ENCODE peak calls at places on chromosomes 7 and 10, in four cellular contexts. G is Peyer's patch, Z is AG09309, U is mesothelial cell of epicardium. E is an unnamed sample.

GRCh38 chr10:77512219-77512578 is 125.4 kb downstream of the KCNMA1 start:
- DNase-seq in Z (no peak), G (no peak), U (no peak), E (no peak)

GRCh38 chr7:80335473-80336232 is 176.2 kb downstream of the GNAT3 start:
- DNase-seq in U (no peak), G (peak; percentile 66), Z (no peak), E (no peak)

GRCh38 chr10:8065651-8066050 is 11.2 kb downstream of the GATA3 start:
- DNase-seq in Z (no peak), U (no peak), G (no peak), E (no peak)

GRCh38 chr10:1620803-1621202 is 116.5 kb downstream of the ADARB2 start:
- DNase-seq in G (no peak), Z (no peak), U (no peak), E (no peak)

GRCh38 chr7:98548981-98549380 is 68.1 kb upstream of the NPTX2 start:
- DNase-seq in G (no peak), U (no peak), Z (no peak), E (no peak)

GRCh38 chr10:132257271-132257670 is 50.5 kb downstream of the STK32C start:
- DNase-seq in G (no peak), U (no peak), Z (no peak), E (no peak)

GRCh38 chr7:77698042-77698625 is 1.9 kb downstream of the RSBN1L start:
- DNase-seq in G (no peak), U (no peak), Z (no peak), E (no peak)

GRCh38 chr7:66871076-66871475 is 49.9 kb upstream of the TMEM248 start:
- DNase-seq in Z (no peak), U (no peak), G (no peak), E (no peak)

GRCh38 chr10:5948999-5949759 is 28.2 kb downstream of the IL15RA start:
- DNase-seq in Z (no peak), G (peak; percentile 77), U (no peak), E (peak; percentile 38)

GRCh38 chr7:142568430-142569097 is 180.7 kb upstream of the PRSS1 start:
- DNase-seq in U (no peak), Z (peak; percentile 42), G (no peak), E (no peak)

GRCh38 chr7:134625571-134625970 is 21.1 kb upstream of the BPGM start:
- DNase-seq in U (no peak), Z (no peak), G (no peak), E (no peak)

GRCh38 chr7:116305485-116306408 is 95.4 kb downstream of the TES start:
- DNase-seq in U (no peak), Z (no peak), G (no peak), E (no peak)

GRCh38 chr10:14798631-14799030 is 23.9 kb upstream of the FAM107B start:
- DNase-seq in G (no peak), Z (no peak), U (no peak), E (no peak)

GRCh38 chr10:18400201-18400910 is 251.0 kb downstream of the NSUN6 start:
- DNase-seq in U (no peak), Z (no peak), G (peak; percentile 88), E (peak; percentile 6)

GRCh38 chr10:102312683-102313082 is 67.4 kb downstream of the GBF1 start:
- DNase-seq in U (no peak), Z (no peak), G (no peak), E (no peak)

GRCh38 chr7:48512892-48513291 is 341.6 kb downstream of the ABCA13 start:
- DNase-seq in U (no peak), Z (no peak), G (no peak), E (no peak)

DNA sequence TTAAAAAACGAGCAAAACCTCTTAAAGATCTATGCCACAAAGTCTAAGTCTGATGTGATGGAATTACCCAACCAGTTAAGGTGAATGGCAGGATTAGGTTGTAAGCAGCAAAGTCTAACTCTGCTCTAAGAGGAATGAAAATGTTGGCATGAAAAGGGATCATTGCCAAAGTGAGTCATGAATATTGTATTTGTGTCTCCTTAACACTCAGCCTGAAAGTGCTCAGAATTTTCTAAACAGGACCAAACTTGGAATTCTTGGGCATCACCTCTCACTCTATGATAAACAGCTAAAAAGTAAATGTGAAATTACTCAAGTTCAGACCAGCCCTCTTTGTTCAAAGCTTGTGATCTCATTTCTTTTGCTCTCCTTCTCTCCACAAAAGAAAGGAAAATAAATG is 27.0 kb downstream of the PPP1R3A start:
- DNase-seq in G (no peak), Z (peak; percentile 37), U (no peak), E (no peak)
- TF ChIP-seq CTCF in G (no peak), Z (no peak), U (no peak), E (no peak)

GRCh38 chr10:96043157-96043894 is at the start of gene CCNJ:
- DNase-seq in U (peak; percentile 77), Z (peak; percentile 47), G (peak; percentile 95), E (peak; percentile 79)
- TF ChIP-seq CTCF in U (no peak), Z (no peak), G (peak; percentile 35), E (peak; percentile 28)

DNA sequence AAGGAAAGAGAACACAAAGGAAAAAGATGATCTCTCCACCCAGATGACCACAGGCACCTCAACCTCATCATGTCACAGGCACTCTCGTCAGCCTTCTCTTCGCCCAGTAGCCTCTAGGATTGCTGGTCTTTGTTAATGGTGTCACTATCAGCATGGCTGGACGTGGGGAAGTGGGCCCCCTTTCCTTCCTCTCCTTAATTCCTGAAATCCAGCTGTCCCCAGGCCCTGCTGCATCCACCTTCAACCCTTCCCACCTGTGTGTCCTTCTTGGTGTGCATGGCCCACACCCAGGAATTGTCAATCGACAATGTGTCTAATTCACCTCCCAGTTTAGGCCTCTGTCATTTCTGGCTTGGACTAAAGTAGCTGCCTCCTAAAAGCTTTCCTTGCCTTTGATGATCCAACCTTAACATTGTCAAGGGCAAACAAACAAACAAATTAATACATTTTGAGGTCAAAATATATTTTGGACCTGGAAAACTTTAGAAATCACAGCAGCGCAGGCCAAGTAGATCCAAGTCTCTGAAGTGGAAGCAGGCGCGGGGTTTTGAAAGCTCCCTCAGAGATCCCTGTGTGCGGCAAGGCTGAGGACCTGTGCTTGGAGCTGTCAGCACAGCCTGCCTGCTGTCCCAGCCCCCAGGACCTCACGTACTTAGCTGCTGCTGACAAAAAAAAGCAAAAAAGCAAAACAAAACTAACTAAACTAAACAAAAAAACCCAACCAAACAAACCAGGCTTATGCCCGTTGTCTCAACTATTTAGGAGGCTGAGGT is 193.3 kb upstream of the LYZL2 start:
- DNase-seq in Z (no peak), G (no peak), U (no peak), E (no peak)
- TF ChIP-seq CTCF in Z (no peak), G (no peak), U (no peak), E (no peak)

GRCh38 chr10:61904711-61905445 is 3.4 kb downstream of the ARID5B start:
- DNase-seq in U (no peak), Z (peak; percentile 52), G (peak; percentile 64), E (no peak)
- TF ChIP-seq CTCF in U (no peak), Z (peak; percentile 38), G (no peak), E (peak; percentile 35)

GRCh38 chr10:117074621-117075020 is 63.4 kb downstream of the VAX1 start:
- DNase-seq in U (no peak), G (no peak), Z (no peak), E (no peak)
- TF ChIP-seq CTCF in U (no peak), G (peak; percentile 17), Z (no peak), E (no peak)

GRCh38 chr7:121488251-121488650 is 92.1 kb upstream of the FAM3C start:
- DNase-seq in U (no peak), G (no peak), Z (no peak), E (no peak)

GRCh38 chr7:121484089-121484763 is 88.1 kb upstream of the FAM3C start:
- DNase-seq in G (no peak), U (no peak), Z (no peak), E (no peak)

GRCh38 chr7:121485457-121486243 is 89.5 kb upstream of the FAM3C start:
- DNase-seq in G (no peak), U (no peak), Z (peak; percentile 13), E (no peak)

GRCh38 chr7:121489440-121489839 is 93.3 kb upstream of the FAM3C start:
- DNase-seq in G (no peak), U (no peak), Z (no peak), E (no peak)

GRCh38 chr7:121486590-121486989 is 90.5 kb upstream of the FAM3C start:
- DNase-seq in Z (no peak), G (no peak), U (no peak), E (no peak)
- TF ChIP-seq CTCF in Z (no peak), G (no peak), U (no peak), E (no peak)

DNA sequence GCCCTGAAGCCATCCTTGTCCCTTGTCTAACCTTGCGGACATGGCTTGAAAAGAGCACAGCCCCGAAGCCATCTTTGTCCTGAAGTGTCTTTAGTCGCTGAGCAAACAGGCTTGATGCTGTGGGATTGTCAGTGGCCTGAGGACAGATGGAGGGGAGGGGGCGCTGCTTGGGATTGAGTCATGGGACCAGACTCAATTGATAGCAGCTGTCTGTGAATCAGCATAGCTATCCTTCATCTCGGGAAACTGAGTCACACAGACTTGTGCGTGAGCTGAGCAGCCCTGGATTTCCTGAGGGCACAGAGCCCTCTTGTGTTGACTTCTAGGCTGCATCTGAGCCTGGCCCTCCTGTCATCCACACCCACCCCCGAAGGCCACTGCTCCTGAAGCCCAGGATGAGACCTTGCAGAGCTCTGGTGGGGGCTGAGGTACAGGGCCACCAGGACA is 14.4 kb downstream of the MYO1G start:
- DNase-seq in U (no peak), G (no peak), Z (no peak), E (no peak)
- TF ChIP-seq CTCF in U (no peak), G (no peak), Z (peak; percentile 43), E (peak; percentile 36)

DNA sequence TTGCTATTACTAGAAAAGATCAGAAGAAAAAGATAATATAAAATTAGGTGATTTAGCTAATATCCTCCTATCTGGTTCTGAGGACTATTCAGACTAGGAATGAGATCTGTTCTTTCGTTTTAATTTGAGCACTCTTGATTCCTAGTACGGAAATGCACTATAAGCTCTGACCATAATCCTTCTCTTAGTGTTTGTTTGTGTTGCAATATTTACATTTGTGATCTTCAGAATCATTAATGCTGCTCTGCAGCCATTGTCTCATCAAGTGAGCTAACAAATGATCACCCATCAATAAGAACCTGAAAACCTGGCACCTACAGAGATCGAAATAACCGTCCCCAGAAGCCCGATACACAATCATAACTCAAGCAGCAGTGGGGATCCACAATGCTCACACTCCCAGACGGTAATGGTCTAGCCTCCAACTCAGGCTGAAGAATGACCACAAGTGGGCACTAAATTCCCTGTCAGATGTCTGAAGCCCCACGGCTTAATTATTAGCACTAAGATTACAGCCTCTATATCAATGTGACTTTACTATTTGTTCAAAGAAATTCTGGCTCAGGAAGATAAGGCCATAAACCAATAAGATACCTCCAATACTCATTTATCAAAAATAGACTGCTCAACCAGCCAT is 156.0 kb upstream of the NFE2L3 start:
- DNase-seq in U (no peak), Z (no peak), G (no peak), E (no peak)
- TF ChIP-seq CTCF in U (no peak), Z (no peak), G (peak; percentile 25), E (no peak)

GRCh38 chr7:76512941-76513816 is 2.8 kb downstream of the UPK3B start:
- DNase-seq in G (no peak), U (no peak), Z (no peak), E (peak; percentile 31)
- TF ChIP-seq CTCF in G (peak; percentile 52), U (peak; percentile 55), Z (peak; percentile 41), E (peak; percentile 44)